ENCODE peak calls at places on chromosomes 12 and 14, in nine cellular contexts. C, Y, B, V, N, X, E, H and T are unnamed samples.

GRCh38 chr12:94327819-94328218 is 131.8 kb downstream of the CEP83 start:
- DNase-seq in X (no peak), B (no peak), E (no peak), Y (no peak), V (no peak), N (no peak), C (no peak), H (no peak), T (no peak)

GRCh38 chr14:71062581-71063303 is 155.5 kb downstream of the PCNX1 start:
- DNase-seq in H (peak), V (no peak), E (no peak), X (no peak), N (no peak), Y (no peak), C (no peak), B (no peak), T (no peak)

GRCh38 chr12:93671044-93671443 is 6.1 kb upstream of the CRADD start:
- DNase-seq in X (no peak), N (no peak), C (no peak), H (no peak), Y (no peak), B (no peak), V (no peak), E (no peak), T (no peak)

GRCh38 chr12:57755454-57756372 is 810 bp downstream of the MARCHF9 start:
- DNase-seq in E (no peak), C (no peak), V (no peak), X (no peak), H (no peak), N (peak), Y (peak), B (peak), T (no peak)

GRCh38 chr14:91307652-91308051 is 63.1 kb upstream of the GPR68 start:
- DNase-seq in H (no peak), C (no peak), B (no peak), V (no peak), X (no peak), Y (no peak), N (no peak), E (no peak), T (no peak)

GRCh38 chr14:104263671-104264358 is 125.4 kb downstream of the KIF26A start:
- DNase-seq in X (no peak), B (peak), Y (peak), H (no peak), E (no peak), C (no peak), V (no peak), N (peak), T (no peak)

GRCh38 chr12:16607895-16608294 is 1.9 kb upstream of the LMO3 start:
- DNase-seq in H (no peak), C (no peak), X (no peak), N (peak), B (no peak), V (no peak), E (no peak), Y (no peak), T (no peak)

GRCh38 chr14:63212209-63212608 is 8.0 kb downstream of the RHOJ start:
- DNase-seq in B (no peak), N (no peak), H (no peak), X (no peak), E (no peak), C (no peak), V (no peak), Y (no peak), T (no peak)

GRCh38 chr12:76299536-76300296 is 48.5 kb downstream of the BBS10 start:
- DNase-seq in C (no peak), V (no peak), Y (no peak), X (no peak), B (no peak), H (no peak), N (no peak), E (peak), T (no peak)

GRCh38 chr12:122374707-122375106 is 47.8 kb downstream of the CLIP1 start:
- DNase-seq in E (no peak), C (no peak), B (no peak), V (no peak), X (no peak), H (no peak), Y (no peak), N (no peak), T (no peak)
- TF ChIP-seq POLR2A in E (no peak), C (no peak), B (no peak), V (no peak), X (no peak), H (no peak), Y (no peak), N (no peak), T (no peak)

DNA sequence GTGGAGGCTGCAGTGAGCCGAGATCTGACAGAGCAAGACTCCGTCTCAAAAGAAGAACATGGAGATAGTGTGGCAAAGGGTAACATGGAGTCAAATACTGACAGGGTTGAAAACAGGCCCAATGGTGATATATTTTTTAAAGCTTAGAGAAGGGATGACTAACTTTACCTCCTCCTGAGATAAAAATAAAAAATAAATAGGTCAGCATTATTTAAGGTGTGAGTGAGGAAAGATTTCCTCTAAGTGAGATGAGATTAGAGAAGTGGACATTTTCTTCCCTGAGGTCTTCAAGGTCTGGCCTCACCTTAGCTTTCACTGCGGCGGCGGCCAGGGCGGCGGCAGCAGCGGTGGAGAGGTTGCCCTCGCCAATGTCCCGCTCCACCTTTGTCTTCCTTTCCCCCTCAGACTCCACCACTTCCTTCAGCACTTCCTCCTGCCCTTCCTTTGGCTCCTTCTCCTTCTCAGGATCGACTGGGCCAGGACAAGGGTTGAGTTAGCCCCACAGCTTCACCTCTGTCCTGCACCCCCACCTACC is 11.1 kb downstream of the MYL6 start:
- DNase-seq in X (no peak), Y (no peak), B (no peak), N (no peak), V (no peak), H (no peak), C (no peak), E (no peak), T (no peak)
- TF ChIP-seq POLR2A in X (no peak), Y (no peak), B (no peak), N (no peak), V (no peak), H (no peak), C (no peak), E (no peak), T (no peak)

GRCh38 chr12:53191885-53192530 is 11.3 kb upstream of the CSAD start:
- DNase-seq in V (no peak), E (no peak), Y (no peak), H (no peak), C (no peak), N (no peak), X (no peak), B (no peak), T (no peak)
- TF ChIP-seq POLR2A in V (no peak), E (no peak), Y (no peak), H (no peak), C (no peak), N (no peak), X (no peak), B (no peak), T (no peak)

DNA sequence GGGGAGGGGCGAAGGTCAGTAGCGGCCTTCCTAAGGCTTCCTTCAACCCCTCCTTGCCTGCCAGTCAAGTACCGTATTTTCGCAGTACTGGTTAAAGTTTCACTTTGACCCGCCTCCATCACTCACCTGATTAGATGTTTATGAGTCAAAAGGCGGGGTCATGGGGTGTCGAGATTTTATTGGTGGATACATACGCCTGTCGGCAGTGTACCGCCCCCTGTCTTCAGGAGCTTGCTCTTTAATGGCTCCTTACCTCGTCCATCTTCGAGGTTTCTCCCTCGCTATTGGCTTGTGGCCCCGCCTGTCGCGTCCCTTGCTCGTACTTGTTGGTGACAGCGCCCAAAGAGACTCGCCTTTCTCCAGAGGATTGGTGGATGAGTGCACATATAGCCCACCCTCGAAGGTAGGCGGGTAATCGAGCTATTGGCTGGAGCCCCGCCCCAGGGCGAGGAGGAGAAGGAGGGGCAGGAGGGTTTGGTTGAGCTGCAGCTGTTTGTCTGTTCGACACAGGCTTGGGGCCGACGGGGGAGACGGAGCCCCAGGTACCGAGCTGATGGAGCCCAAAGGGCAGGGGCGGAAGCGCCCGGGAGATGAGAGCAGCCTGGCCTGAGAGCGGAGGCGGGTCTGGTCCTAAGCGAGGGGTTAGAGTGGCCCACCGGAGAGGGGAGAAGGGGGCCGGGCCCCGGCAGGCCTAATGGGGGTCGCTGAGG is at the start of gene RAB5B:
- DNase-seq in C (peak), H (peak), E (peak), N (peak), B (peak), X (peak), V (peak), Y (peak), T (peak)
- TF ChIP-seq POLR2A in C (peak), H (peak), E (peak), N (peak), B (peak), X (peak), V (peak), Y (peak), T (peak)

DNA sequence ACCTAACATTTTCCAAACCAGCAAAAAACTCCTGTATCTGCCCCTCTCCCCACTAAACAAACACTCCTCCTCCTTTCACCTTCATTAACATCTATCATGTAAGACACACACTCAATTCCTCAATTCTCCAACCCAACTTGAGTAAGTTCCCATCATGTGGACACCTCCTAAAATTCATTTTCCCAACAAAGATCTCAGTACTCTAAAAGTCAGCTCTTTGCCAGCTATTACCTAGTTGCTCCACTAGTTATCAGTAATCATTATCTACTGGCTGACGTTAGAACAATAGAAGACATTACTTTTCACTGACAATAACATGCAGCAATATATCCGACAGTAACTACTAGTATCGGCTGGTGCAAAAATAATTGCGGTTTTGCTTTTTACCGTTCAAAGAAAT is 42.1 kb downstream of the HNRNPC start:
- DNase-seq in B (no peak), Y (no peak), V (no peak), C (no peak), N (no peak), X (no peak), E (no peak), H (no peak), T (no peak)
- TF ChIP-seq POLR2A in B (no peak), Y (no peak), V (no peak), C (no peak), N (no peak), X (no peak), E (no peak), H (no peak), T (no peak)

GRCh38 chr12:50528800-50529199 is 24.0 kb downstream of the DIP2B start:
- DNase-seq in X (no peak), H (no peak), N (no peak), Y (no peak), V (no peak), C (no peak), E (no peak), B (no peak), T (no peak)

GRCh38 chr12:50524621-50525020 is 19.8 kb downstream of the DIP2B start:
- DNase-seq in N (no peak), E (no peak), C (no peak), H (no peak), X (no peak), V (no peak), B (no peak), Y (no peak), T (no peak)

GRCh38 chr12:50525422-50525821 is 20.6 kb downstream of the DIP2B start:
- DNase-seq in H (no peak), N (no peak), V (no peak), E (no peak), X (no peak), B (no peak), Y (no peak), C (no peak), T (no peak)

GRCh38 chr12:50529345-50529744 is 24.6 kb downstream of the DIP2B start:
- DNase-seq in H (no peak), E (no peak), B (no peak), Y (no peak), V (no peak), X (no peak), C (no peak), N (no peak), T (no peak)

DNA sequence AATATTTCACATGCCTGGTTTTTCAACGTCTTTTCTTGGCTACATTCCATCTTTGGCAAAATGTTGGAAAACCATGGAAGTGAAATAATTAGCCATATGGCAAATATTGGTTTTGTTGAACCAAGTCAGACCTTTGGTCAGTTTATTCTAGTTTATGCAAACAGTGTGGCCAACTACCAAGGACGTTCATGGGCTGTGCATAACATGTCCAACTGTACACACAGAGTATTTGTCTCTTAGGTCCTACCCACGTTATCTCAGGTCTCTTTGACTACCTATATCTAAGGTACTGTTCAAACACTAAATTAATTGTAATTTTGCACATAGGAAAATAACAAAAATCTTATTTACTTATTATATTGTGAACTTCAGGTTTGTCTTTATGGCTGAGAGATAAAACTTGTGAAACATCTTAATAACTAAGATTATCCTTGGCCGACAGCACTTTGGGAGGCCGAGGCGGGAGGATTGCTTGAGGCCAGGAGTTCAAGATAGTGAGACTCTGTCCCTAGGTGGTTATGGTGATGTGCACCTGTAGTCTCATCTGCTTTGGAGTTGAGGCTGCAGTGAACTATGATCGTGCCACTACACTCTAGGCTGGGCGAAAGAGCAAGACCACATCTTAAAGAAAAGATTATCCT is 22.4 kb downstream of the DIP2B start:
- DNase-seq in E (no peak), N (peak), H (no peak), C (no peak), X (no peak), B (no peak), V (no peak), Y (no peak), T (no peak)
- TF ChIP-seq POLR2A in E (no peak), N (no peak), H (no peak), C (no peak), X (no peak), B (no peak), V (no peak), Y (no peak), T (no peak)

GRCh38 chr12:120580787-120581723 is at the start of gene POP5:
- DNase-seq in Y (peak), H (peak), E (peak), C (peak), X (peak), N (peak), V (peak), B (peak), T (peak)
- TF ChIP-seq POLR2A in Y (no peak), H (no peak), E (peak), C (peak), X (no peak), N (peak), V (no peak), B (peak), T (peak)

GRCh38 chr12:112406519-112407488 is 2.6 kb downstream of the RPL6 start:
- DNase-seq in N (no peak), V (no peak), Y (no peak), E (no peak), B (no peak), H (no peak), C (no peak), X (no peak), T (no peak)

GRCh38 chr12:112413846-112414625 is 4.6 kb upstream of the RPL6 start:
- DNase-seq in E (no peak), Y (no peak), C (peak), X (no peak), B (no peak), N (no peak), H (no peak), V (no peak), T (no peak)

GRCh38 chr12:112408621-112409020 is 784 bp downstream of the RPL6 start:
- DNase-seq in V (no peak), X (no peak), E (no peak), B (no peak), C (no peak), N (no peak), H (no peak), Y (no peak), T (no peak)

GRCh38 chr12:112409906-112410244 is 470 bp upstream of the RPL6 start:
- DNase-seq in B (no peak), V (no peak), C (no peak), E (no peak), H (no peak), Y (no peak), N (no peak), X (no peak), T (no peak)

DNA sequence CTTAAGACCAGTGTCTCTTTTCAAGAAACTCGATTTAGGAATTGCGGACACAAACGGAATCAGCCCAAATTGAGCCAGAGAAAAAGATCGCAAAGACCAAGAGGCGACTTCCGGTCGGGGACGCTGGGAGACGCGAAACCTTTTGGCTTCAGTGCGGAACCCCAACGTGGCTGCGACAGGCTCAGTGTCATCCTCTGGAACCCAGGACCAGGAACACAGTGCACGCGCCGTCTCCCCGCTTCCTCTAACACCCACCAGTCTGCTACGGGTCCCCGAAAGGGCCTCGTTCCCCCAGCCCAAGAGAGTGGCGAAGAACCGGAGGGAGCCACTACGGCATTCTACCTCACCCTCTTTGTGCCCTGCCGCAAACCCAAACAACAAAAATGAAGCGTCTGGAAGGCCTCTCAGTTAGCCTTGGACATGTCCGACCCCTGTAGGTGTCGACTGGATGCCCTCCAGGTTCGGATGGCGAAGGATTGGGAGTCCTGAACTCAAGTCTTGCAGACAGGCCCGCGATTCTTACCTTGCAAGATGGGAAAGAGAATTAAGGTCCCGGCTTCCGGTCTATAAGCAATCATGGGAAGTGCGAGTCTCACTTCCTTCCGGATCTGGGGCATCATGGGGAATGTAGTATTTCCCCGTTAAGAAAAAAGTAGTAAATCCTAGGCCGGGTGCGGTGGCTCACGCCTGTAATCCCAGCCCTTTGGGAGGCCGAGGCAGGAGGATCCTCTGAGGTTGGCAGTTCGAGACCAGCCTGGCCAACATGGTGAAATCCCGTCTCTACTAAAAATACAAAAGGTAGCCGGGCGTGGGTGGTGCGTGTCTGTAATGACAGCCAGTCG is at the start of gene RPL6:
- DNase-seq in X (peak), H (peak), Y (peak), V (peak), E (peak), B (peak), N (peak), C (peak), T (peak)
- TF ChIP-seq POLR2A in X (peak), H (peak), Y (no peak), V (peak), E (peak), B (peak), N (peak), C (peak), T (peak)

GRCh38 chr12:96399081-96399918 is 939 bp downstream of the CDK17 start:
- DNase-seq in B (peak), E (peak), V (peak), Y (peak), H (peak), N (peak), C (peak), X (peak), T (peak)
- TF ChIP-seq POLR2A in B (peak), E (peak), V (no peak), Y (no peak), H (peak), N (peak), C (peak), X (no peak), T (peak)